ENCODE peak calls at places on chromosomes 5 and 9, in eight cellular contexts. A, B, W, T, N, D, Q and Z are unnamed samples.

GRCh38 chr5:54985301-54986268 is at the start of gene ESM1:
- DNase-seq in Q (no peak), B (no peak), D (no peak), W (no peak), T (peak; percentile 68), A (peak; percentile 48), N (no peak), Z (peak; percentile 38)

GRCh38 chr5:90590-91547 is 1.1 kb upstream of the PLEKHG4B start:
- DNase-seq in A (peak; percentile 25), T (no peak), Q (no peak), B (no peak), W (no peak), N (no peak), D (no peak), Z (no peak)

GRCh38 chr9:2718698-2719033 is 1.4 kb downstream of the KCNV2 start:
- DNase-seq in N (no peak), Q (no peak), A (no peak), B (no peak), W (no peak), T (no peak), D (no peak), Z (no peak)

GRCh38 chr5:1134478-1134877 is 22.6 kb upstream of the SLC12A7 start:
- DNase-seq in N (no peak), A (no peak), B (no peak), T (no peak), W (no peak), Q (no peak), D (no peak), Z (no peak)

GRCh38 chr5:131171276-131171815 is 602 bp downstream of the LYRM7 start:
- DNase-seq in W (peak; percentile 21), B (no peak), A (no peak), D (no peak), Q (peak; percentile 69), N (no peak), T (no peak), Z (no peak)

GRCh38 chr9:89420397-89420796 is 77.5 kb downstream of the SEMA4D start:
- DNase-seq in N (no peak), W (no peak), B (no peak), Q (no peak), A (no peak), D (no peak), T (no peak), Z (no peak)

GRCh38 chr5:177275883-177276282 is 27.6 kb downstream of the RAB24 start:
- DNase-seq in D (no peak), T (no peak), N (no peak), A (no peak), Q (no peak), W (no peak), B (no peak), Z (no peak)

GRCh38 chr5:35319231-35320002 is 89.1 kb upstream of the PRLR start:
- DNase-seq in B (no peak), N (peak; percentile 79), W (peak; percentile 79), A (peak; percentile 57), D (peak; percentile 77), Q (peak; percentile 33), T (no peak), Z (peak; percentile 9)

GRCh38 chr5:61275841-61276240 is 56.2 kb upstream of the ZSWIM6 start:
- DNase-seq in N (peak; percentile 80), T (peak; percentile 73), W (peak; percentile 87), A (peak; percentile 50), Q (no peak), B (no peak), D (peak; percentile 86), Z (peak; percentile 73)

GRCh38 chr9:129454468-129455067 is 166.3 kb downstream of the C9orf50 start:
- DNase-seq in N (no peak), T (no peak), A (no peak), B (no peak), D (no peak), Q (no peak), W (no peak), Z (no peak)

GRCh38 chr5:140882591-140882899 is 621 bp downstream of the PCDHA13 start:
- DNase-seq in B (no peak), W (peak; percentile 28), A (no peak), T (no peak), N (no peak), D (no peak), Q (no peak), Z (no peak)

GRCh38 chr5:135190345-135191083 is 156.5 kb upstream of the PITX1 start:
- DNase-seq in T (no peak), A (no peak), D (no peak), B (no peak), W (no peak), N (no peak), Q (no peak), Z (no peak)

DNA sequence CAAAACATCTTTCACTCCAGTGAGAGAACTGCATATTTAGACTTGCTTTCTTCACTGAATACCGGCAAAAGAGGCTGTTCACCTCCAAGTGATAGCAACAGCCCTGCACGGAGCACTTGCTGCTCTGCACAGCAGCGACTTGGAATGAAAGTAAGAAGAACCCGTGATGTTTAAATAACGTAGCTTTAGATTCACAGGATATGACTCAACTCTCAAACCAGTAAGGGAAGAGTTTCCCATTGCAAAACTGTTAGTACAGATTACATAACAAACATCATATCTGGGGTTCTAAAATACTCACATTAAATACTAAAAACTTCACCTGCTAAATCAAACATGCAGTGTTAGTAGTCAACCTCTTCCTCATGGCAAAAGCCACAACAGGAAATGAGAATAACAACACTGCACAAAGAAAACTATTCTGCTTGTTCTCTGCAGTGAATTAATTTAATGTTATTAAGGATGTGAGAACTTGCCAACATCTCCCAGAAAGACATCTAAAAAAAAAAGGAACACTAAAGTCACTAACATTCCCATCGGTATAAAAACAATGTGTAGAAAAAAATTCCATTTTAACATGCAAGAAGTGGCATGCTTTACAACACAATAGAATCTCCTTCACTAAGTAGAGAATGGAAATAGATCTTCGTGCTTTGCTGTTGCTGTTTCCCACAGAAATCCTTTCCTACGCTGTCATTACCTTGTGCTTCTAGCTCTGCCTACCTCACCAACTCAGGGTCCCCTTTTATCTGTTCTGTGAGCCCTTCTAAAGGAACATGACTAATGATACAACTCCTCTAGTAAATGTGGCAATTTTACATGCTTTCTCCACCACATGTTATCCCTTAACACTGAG is 203.2 kb downstream of the MCTP1 start:
- DNase-seq in A (peak; percentile 84), Q (no peak), D (peak; percentile 81), W (peak; percentile 94), B (peak; percentile 64), N (peak; percentile 66), T (peak; percentile 89), Z (peak; percentile 81)
- H3K4me3 ChIP-seq in A (peak overlapping the region; percentile 64), Q (peak overlapping the region; percentile 13), D (peak overlapping the region; percentile 22), W (peak overlapping the region; percentile 91), B (no peak overlapping the region), N (peak overlapping the region; percentile 24), T (peak overlapping the region; percentile 47), Z (peak overlapping the region; percentile 36)

GRCh38 chr5:125410501-125411162 is 664.2 kb upstream of the ZNF608 start:
- DNase-seq in D (no peak), A (peak; percentile 10), N (no peak), T (peak; percentile 85), Q (no peak), W (no peak), B (no peak), Z (no peak)

GRCh38 chr5:125413861-125414260 is 667.4 kb upstream of the ZNF608 start:
- DNase-seq in A (no peak), B (no peak), T (peak; percentile 7), Q (no peak), N (no peak), D (no peak), W (no peak), Z (no peak)

GRCh38 chr5:125411163-125412050 is 665.0 kb upstream of the ZNF608 start:
- DNase-seq in A (peak; percentile 84), W (no peak), T (peak; percentile 79), B (no peak), N (peak; percentile 59), D (no peak), Q (peak; percentile 72), Z (no peak)

GRCh38 chr5:125412051-125412560 is 665.7 kb upstream of the ZNF608 start:
- DNase-seq in W (no peak), T (peak; percentile 18), A (peak; percentile 34), N (peak; percentile 59), D (no peak), B (no peak), Q (peak; percentile 45), Z (no peak)

GRCh38 chr5:125412561-125413535 is 666.4 kb upstream of the ZNF608 start:
- DNase-seq in W (no peak), N (peak; percentile 82), Q (peak; percentile 80), D (peak; percentile 72), T (peak; percentile 69), B (peak; percentile 76), A (peak; percentile 86), Z (peak; percentile 88)
- H3K4me3 ChIP-seq in W (no peak overlapping the region), N (peak overlapping the region; percentile 1), Q (no peak overlapping the region), D (no peak overlapping the region), T (peak overlapping the region; percentile 29), B (peak overlapping the region; percentile 21), A (no peak overlapping the region), Z (no peak overlapping the region)

GRCh38 chr9:121773286-121773953 is 122.0 kb downstream of the DAB2IP start:
- DNase-seq in A (no peak), Q (no peak), B (no peak), D (peak; percentile 27), T (no peak), W (no peak), N (peak; percentile 47), Z (no peak)
- H3K4me3 ChIP-seq in A (no peak overlapping the region), Q (no peak overlapping the region), B (no peak overlapping the region), D (no peak overlapping the region), T (no peak overlapping the region), W (no peak overlapping the region), N (no peak overlapping the region), Z (no peak overlapping the region)

GRCh38 chr9:126915281-126915816 is 767 bp downstream of the RALGPS1 start:
- DNase-seq in W (peak; percentile 6), T (no peak), A (no peak), D (peak; percentile 76), N (peak; percentile 70), B (no peak), Q (peak; percentile 87), Z (no peak)

GRCh38 chr9:126919193-126919592 is 4.6 kb downstream of the RALGPS1 start:
- DNase-seq in B (no peak), N (no peak), D (no peak), T (no peak), A (no peak), Q (no peak), W (no peak), Z (no peak)

GRCh38 chr9:126914458-126915280 is at the start of gene RALGPS1:
- DNase-seq in Q (peak; percentile 95), A (peak; percentile 94), B (peak; percentile 72), T (peak; percentile 92), D (peak; percentile 95), W (peak; percentile 95), N (peak; percentile 98), Z (peak; percentile 85)

GRCh38 chr9:126916909-126917308 is 2.3 kb downstream of the RALGPS1 start:
- DNase-seq in W (peak; percentile 44), N (no peak), B (no peak), Q (no peak), A (no peak), T (no peak), D (no peak), Z (no peak)

DNA sequence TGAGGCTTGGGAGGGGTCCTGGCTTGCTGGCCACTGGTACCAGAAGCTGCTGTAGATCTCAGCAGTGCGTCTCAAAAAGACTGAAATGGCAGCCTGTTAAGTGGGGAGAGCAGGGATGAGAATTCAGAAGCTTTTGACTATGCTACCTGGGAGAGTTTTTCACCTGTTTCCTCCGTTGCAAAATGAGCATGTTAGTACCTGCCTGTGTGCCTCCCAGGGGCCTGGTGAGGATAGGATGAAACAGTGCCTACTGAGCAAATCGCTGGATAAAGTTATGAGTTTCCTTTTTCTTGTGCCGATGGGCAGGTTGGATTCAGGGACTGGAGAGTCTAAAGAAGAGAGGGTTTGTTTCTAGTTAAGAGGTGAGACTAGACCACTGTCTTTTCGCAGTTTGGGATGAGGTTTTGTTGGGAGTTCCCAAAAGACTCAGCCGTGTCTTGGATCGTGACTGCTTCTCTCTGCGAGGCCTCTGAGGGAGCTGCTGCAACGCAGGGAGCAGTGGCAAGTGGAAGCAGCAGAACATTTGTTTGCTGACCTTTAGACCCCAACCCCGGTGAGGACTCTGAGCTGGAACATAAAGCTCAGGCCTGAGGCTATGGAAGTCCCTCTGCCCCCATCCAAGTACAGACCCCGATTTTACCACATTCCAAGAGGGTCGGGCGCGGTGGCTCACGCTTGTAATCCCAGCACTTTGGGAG is 1.4 kb downstream of the RALGPS1 start:
- DNase-seq in B (no peak), T (no peak), A (no peak), Q (peak; percentile 18), N (no peak), D (no peak), W (no peak), Z (no peak)
- H3K4me3 ChIP-seq in B (no peak overlapping the region), T (no peak overlapping the region), A (no peak overlapping the region), Q (peak overlapping the region; percentile 56), N (peak overlapping the region; percentile 73), D (no peak overlapping the region), W (no peak overlapping the region), Z (no peak overlapping the region)